ENCODE peak calls at places on chromosomes 12 and 14, in ten cellular contexts. N, F, C, P, E, Q, Y, S, D and A are unnamed samples.

GRCh38 chr14:101507306-101508150 is 53.8 kb upstream of the DIO3 start:
- DNase-seq in N (no peak), F (no peak), C (peak; percentile 10), P (no peak), E (no peak), Q (peak; percentile 7), Y (no peak), S (no peak), D (no peak), A (no peak)

GRCh38 chr14:51534623-51535022 is 117.1 kb upstream of the FRMD6 start:
- DNase-seq in N (no peak), F (no peak), C (no peak), P (no peak), E (peak; percentile 98), Q (no peak), Y (no peak), S (peak; percentile 64), D (no peak), A (no peak)

GRCh38 chr14:71753126-71753830 is 179.0 kb upstream of the RGS6 start:
- DNase-seq in N (peak; percentile 80), F (peak; percentile 86), C (peak; percentile 91), P (peak; percentile 60), E (peak; percentile 91), Q (peak; percentile 91), Y (peak; percentile 73), S (peak; percentile 78), D (peak; percentile 47), A (peak; percentile 84)

GRCh38 chr12:48979602-48980388 is 1.7 kb downstream of the WNT1 start:
- DNase-seq in N (peak; percentile 67), F (no peak), C (no peak), P (no peak), E (peak; percentile 59), Q (peak; percentile 31), Y (no peak), S (no peak), D (peak; percentile 57), A (no peak)

GRCh38 chr12:13088503-13088902 is 15.0 kb downstream of the GSG1 start:
- DNase-seq in N (no peak), F (peak; percentile 59), C (no peak), P (no peak), E (no peak), Q (peak; percentile 38), Y (no peak), S (no peak), D (no peak), A (no peak)

GRCh38 chr14:45222485-45223262 is 30.3 kb downstream of the MIS18BP1 start:
- DNase-seq in N (no peak), F (no peak), C (no peak), P (no peak), E (no peak), Q (no peak), Y (no peak), S (no peak), D (no peak), A (no peak)

GRCh38 chr12:68007466-68007865 is 18.2 kb downstream of the IFNG-AS1 start:
- DNase-seq in N (no peak), F (no peak), C (no peak), P (no peak), E (no peak), Q (no peak), Y (no peak), S (no peak), D (no peak), A (no peak)

GRCh38 chr14:105455086-105455640 is 19.5 kb upstream of the CRIP2 start:
- DNase-seq in N (no peak), F (no peak), C (no peak), P (no peak), E (no peak), Q (no peak), Y (no peak), S (no peak), D (no peak), A (no peak)

GRCh38 chr14:78227466-78228077 is 57.4 kb downstream of the NRXN3 start:
- DNase-seq in N (no peak), F (no peak), C (no peak), P (no peak), E (no peak), Q (peak; percentile 17), Y (no peak), S (no peak), D (no peak), A (no peak)

GRCh38 chr14:79295385-79295784 is 915.9 kb downstream of the DIO2 start:
- DNase-seq in N (no peak), F (no peak), C (no peak), P (no peak), E (no peak), Q (no peak), Y (no peak), S (no peak), D (no peak), A (no peak)

GRCh38 chr14:38790916-38791315 is 312.1 kb downstream of the SEC23A start:
- DNase-seq in N (no peak), F (no peak), C (no peak), P (no peak), E (no peak), Q (no peak), Y (no peak), S (no peak), D (no peak), A (no peak)

GRCh38 chr14:49923881-49924280 is 31.0 kb downstream of the ARF6 start:
- DNase-seq in N (no peak), F (no peak), C (no peak), P (no peak), E (peak; percentile 51), Q (no peak), Y (no peak), S (no peak), D (no peak), A (no peak)

GRCh38 chr12:47990351-47991105 is 13.7 kb downstream of the COL2A1 start:
- DNase-seq in N (peak; percentile 72), F (no peak), C (no peak), P (no peak), E (no peak), Q (no peak), Y (peak; percentile 41), S (no peak), D (peak; percentile 71), A (no peak)

GRCh38 chr14:99123208-99123870 is 148.7 kb downstream of the BCL11B start:
- DNase-seq in N (no peak), F (no peak), C (no peak), P (no peak), E (no peak), Q (no peak), Y (no peak), S (no peak), D (no peak), A (no peak)